ENCODE peak calls at places on chromosomes 2 and 18, in nine cellular contexts. L is foreskin fibroblast, B is lower leg skin, P is cardiac fibroblast, T is sigmoid colon, G is brain microvascular endothelial cell, S is NCI-H510A treated with DMSO at 0.1 percent for 48 hours, Z is mesothelial cell of epicardium, E is SK-N-SH. H is an unnamed sample.

GRCh38 chr2:160077912-160078585 is 15.6 kb upstream of the PLA2R1 start:
- DNase-seq in S (no peak), G (no peak), Z (no peak), P (no peak), L (no peak), E (no peak), B (no peak), T (no peak), H (no peak)

GRCh38 chr18:27899893-27900292 is 277.0 kb downstream of the CDH2 start:
- DNase-seq in G (no peak), B (no peak), L (no peak), T (no peak), S (no peak), Z (no peak), P (no peak), E (no peak), H (no peak)

GRCh38 chr2:239940861-239941570 is 84.1 kb downstream of the NDUFA10 start:
- DNase-seq in L (no peak), T (peak; percentile 41), E (no peak), P (no peak), S (no peak), Z (no peak), G (no peak), B (peak; percentile 23), H (no peak)

GRCh38 chr2:107062173-107062572 is 176.2 kb upstream of the ST6GAL2 start:
- DNase-seq in L (no peak), B (no peak), T (no peak), S (peak; percentile 44), P (no peak), Z (no peak), G (no peak), E (no peak), H (no peak)

GRCh38 chr2:106956879-106957278 is 70.9 kb upstream of the ST6GAL2 start:
- DNase-seq in T (no peak), B (no peak), Z (peak; percentile 50), P (peak; percentile 90), G (peak; percentile 96), E (peak; percentile 57), L (peak; percentile 98), S (no peak), H (no peak)

GRCh38 chr2:160039166-160039903 is 23.1 kb downstream of the PLA2R1 start:
- DNase-seq in G (peak; percentile 62), S (peak; percentile 3), B (no peak), P (peak; percentile 83), T (no peak), E (no peak), Z (no peak), L (peak; percentile 73), H (no peak)

GRCh38 chr18:1018211-1018651 is 113.6 kb downstream of the ADCYAP1 start:
- DNase-seq in G (no peak), P (peak; percentile 65), T (no peak), Z (no peak), B (no peak), S (no peak), L (no peak), E (no peak), H (no peak)

GRCh38 chr18:56637897-56638231 is 528 bp downstream of the TXNL1 start:
- DNase-seq in L (no peak), T (no peak), G (no peak), S (no peak), Z (no peak), B (no peak), E (no peak), P (no peak), H (no peak)

GRCh38 chr2:95348609-95349567 is 51.7 kb downstream of the KCNIP3 start:
- DNase-seq in E (no peak), G (no peak), Z (peak; percentile 36), B (peak; percentile 83), T (peak; percentile 48), P (peak; percentile 39), S (no peak), L (peak; percentile 89), H (no peak)

GRCh38 chr2:32701806-32702205 is 74.0 kb downstream of the TTC27 start:
- DNase-seq in L (no peak), P (no peak), Z (no peak), E (no peak), S (no peak), G (no peak), B (no peak), T (no peak), H (no peak)

GRCh38 chr18:56538756-56539155 is 99.6 kb downstream of the TXNL1 start:
- DNase-seq in B (no peak), L (peak; percentile 8), E (no peak), Z (no peak), G (peak; percentile 29), T (no peak), S (no peak), P (no peak), H (no peak)

GRCh38 chr2:144548532-144549191 is 28.7 kb upstream of the ZEB2 start:
- DNase-seq in G (no peak), P (no peak), B (no peak), L (no peak), Z (no peak), T (no peak), S (no peak), E (no peak), H (no peak)

GRCh38 chr2:37526323-37526722 is 145.1 kb downstream of the CDC42EP3 start:
- DNase-seq in S (no peak), L (no peak), G (no peak), Z (no peak), P (no peak), T (no peak), B (no peak), E (no peak), H (no peak)

GRCh38 chr2:37501121-37501520 is 156.7 kb downstream of the QPCT start:
- DNase-seq in E (no peak), Z (no peak), G (no peak), P (no peak), S (peak; percentile 15), L (peak; percentile 10), T (no peak), B (no peak), H (no peak)

GRCh38 chr2:240142256-240142775 is 1.9 kb upstream of the OTOS start:
- DNase-seq in Z (no peak), B (no peak), G (no peak), L (no peak), P (no peak), E (no peak), S (no peak), T (no peak), H (no peak)

GRCh38 chr2:95158891-95159619 is 593 bp downstream of the ZNF514 start:
- DNase-seq in B (peak; percentile 92), G (peak; percentile 20), L (peak; percentile 69), Z (peak; percentile 63), T (peak; percentile 78), S (peak; percentile 19), P (peak; percentile 48), E (peak; percentile 84), H (peak; percentile 18)

GRCh38 chr2:48635786-48636185 is 18.1 kb downstream of the GTF2A1L start:
- DNase-seq in P (no peak), T (no peak), S (no peak), E (no peak), B (no peak), L (no peak), Z (no peak), G (no peak), H (no peak)

GRCh38 chr2:238916875-238917590 is 69.1 kb downstream of the TWIST2 start:
- DNase-seq in E (no peak), S (no peak), P (no peak), L (peak; percentile 50), Z (no peak), G (no peak), B (peak; percentile 80), T (peak; percentile 56), H (no peak)

GRCh38 chr2:237128026-237128703 is 42.5 kb downstream of the COPS8 start:
- DNase-seq in L (peak; percentile 99), T (peak; percentile 99), P (peak; percentile 99), G (peak; percentile 99), B (peak; percentile 98), E (peak; percentile 28), S (no peak), Z (no peak), H (no peak)

H was measured in neural crest cell.